ENCODE peak calls at places on chromosome 3, in five cellular contexts. One of them, this sample, is unnamed.

GRCh38 chr3:127750226-127751031 is 71.9 kb downstream of the MGLL start:
- DNase-seq in hypothalamus: no peak
- DNase-seq in HTR-8/SVneo: no peak
- DNase-seq in COR-L47: no peak
- DNase-seq in activated T-cell treated with anti-CD3 and anti-CD28 coated beads for 1 hour: no peak
- DNase-seq in this sample: peak; percentile 43

GRCh38 chr3:69386535-69387385 is 872 bp upstream of the FRMD4B start:
- DNase-seq in hypothalamus: no peak
- DNase-seq in HTR-8/SVneo: no peak
- DNase-seq in COR-L47: no peak
- DNase-seq in activated T-cell treated with anti-CD3 and anti-CD28 coated beads for 1 hour: no peak
- DNase-seq in this sample: peak; percentile 4

GRCh38 chr3:178597388-178597787 is 61.2 kb downstream of the KCNMB2 start:
- DNase-seq in hypothalamus: no peak
- DNase-seq in HTR-8/SVneo: no peak
- DNase-seq in COR-L47: no peak
- DNase-seq in activated T-cell treated with anti-CD3 and anti-CD28 coated beads for 1 hour: no peak
- DNase-seq in this sample: no peak

GRCh38 chr3:32835943-32836342 is 18.1 kb downstream of the TRIM71 start:
- DNase-seq in hypothalamus: no peak
- DNase-seq in HTR-8/SVneo: no peak
- DNase-seq in COR-L47: no peak
- DNase-seq in activated T-cell treated with anti-CD3 and anti-CD28 coated beads for 1 hour: no peak
- DNase-seq in this sample: no peak

GRCh38 chr3:101235048-101235447 is 85.3 kb downstream of the IMPG2 start:
- DNase-seq in hypothalamus: no peak
- DNase-seq in HTR-8/SVneo: no peak
- DNase-seq in COR-L47: no peak
- DNase-seq in activated T-cell treated with anti-CD3 and anti-CD28 coated beads for 1 hour: no peak
- DNase-seq in this sample: no peak

GRCh38 chr3:12766541-12766940 is 7.5 kb upstream of the TMEM40 start:
- DNase-seq in hypothalamus: no peak
- DNase-seq in HTR-8/SVneo: no peak
- DNase-seq in COR-L47: no peak
- DNase-seq in activated T-cell treated with anti-CD3 and anti-CD28 coated beads for 1 hour: no peak
- DNase-seq in this sample: no peak

GRCh38 chr3:39142067-39142466 is 11.3 kb downstream of the CSRNP1 start:
- DNase-seq in hypothalamus: no peak
- DNase-seq in HTR-8/SVneo: no peak
- DNase-seq in COR-L47: peak; percentile 67
- DNase-seq in activated T-cell treated with anti-CD3 and anti-CD28 coated beads for 1 hour: no peak
- DNase-seq in this sample: no peak

GRCh38 chr3:13500133-13500885 is 20.2 kb downstream of the HDAC11 start:
- DNase-seq in hypothalamus: no peak
- DNase-seq in HTR-8/SVneo: peak; percentile 59
- DNase-seq in COR-L47: no peak
- DNase-seq in activated T-cell treated with anti-CD3 and anti-CD28 coated beads for 1 hour: no peak
- DNase-seq in this sample: peak; percentile 32

GRCh38 chr3:172709776-172710708 is 825 bp downstream of the NCEH1 start:
- DNase-seq in hypothalamus: no peak
- DNase-seq in HTR-8/SVneo: peak; percentile 28
- DNase-seq in COR-L47: peak; percentile 13
- DNase-seq in activated T-cell treated with anti-CD3 and anti-CD28 coated beads for 1 hour: no peak
- DNase-seq in this sample: peak; percentile 31

GRCh38 chr3:64863811-64864210 is 176.0 kb upstream of the ADAMTS9 start:
- DNase-seq in hypothalamus: no peak
- DNase-seq in HTR-8/SVneo: no peak
- DNase-seq in COR-L47: no peak
- DNase-seq in activated T-cell treated with anti-CD3 and anti-CD28 coated beads for 1 hour: no peak
- DNase-seq in this sample: no peak

GRCh38 chr3:137293086-137293485 is 335.3 kb downstream of the IL20RB start:
- DNase-seq in hypothalamus: no peak
- DNase-seq in HTR-8/SVneo: no peak
- DNase-seq in COR-L47: no peak
- DNase-seq in activated T-cell treated with anti-CD3 and anti-CD28 coated beads for 1 hour: no peak
- DNase-seq in this sample: no peak

GRCh38 chr3:60192297-60193114 is 1058.7 kb downstream of the FHIT start:
- DNase-seq in hypothalamus: no peak
- DNase-seq in HTR-8/SVneo: no peak
- DNase-seq in COR-L47: no peak
- DNase-seq in activated T-cell treated with anti-CD3 and anti-CD28 coated beads for 1 hour: no peak
- DNase-seq in this sample: peak; percentile 64

GRCh38 chr3:152328841-152329240 is 60.1 kb downstream of the MBNL1 start:
- DNase-seq in hypothalamus: no peak
- DNase-seq in HTR-8/SVneo: peak; percentile 60
- DNase-seq in COR-L47: no peak
- DNase-seq in activated T-cell treated with anti-CD3 and anti-CD28 coated beads for 1 hour: no peak
- DNase-seq in this sample: no peak